ENCODE peak calls at places on chromosomes 4 and X, in six cellular contexts. One of them, this sample, is unnamed.

GRCh38 chr4:87304659-87305277 is 17.9 kb downstream of the HSD17B13 start:
- ATAC-seq in CD4-positive, alpha-beta T cell: no peak
- ATAC-seq in Right ventricle myocardium inferior: no peak
- ATAC-seq in right cardiac atrium: no peak
- ATAC-seq in natural killer cell: no peak
- ATAC-seq in stimulated activated naive CD8-positive, alpha-beta T cell treated with anti-CD3 and anti-CD28 coated beads, Interleukin-15, amount 100 ng/mL, for 72 hours: no peak
- ATAC-seq in this sample: no peak

GRCh38 chrX:116657071-116657470 is 194.3 kb upstream of the CT83 start:
- ATAC-seq in CD4-positive, alpha-beta T cell: no peak
- ATAC-seq in Right ventricle myocardium inferior: no peak
- ATAC-seq in right cardiac atrium: no peak
- ATAC-seq in natural killer cell: no peak
- ATAC-seq in stimulated activated naive CD8-positive, alpha-beta T cell treated with anti-CD3 and anti-CD28 coated beads, Interleukin-15, amount 100 ng/mL, for 72 hours: no peak
- ATAC-seq in this sample: no peak

GRCh38 chrX:28651186-28651585 is 63.9 kb downstream of the IL1RAPL1 start:
- ATAC-seq in CD4-positive, alpha-beta T cell: no peak
- ATAC-seq in Right ventricle myocardium inferior: no peak
- ATAC-seq in right cardiac atrium: no peak
- ATAC-seq in natural killer cell: no peak
- ATAC-seq in stimulated activated naive CD8-positive, alpha-beta T cell treated with anti-CD3 and anti-CD28 coated beads, Interleukin-15, amount 100 ng/mL, for 72 hours: no peak
- ATAC-seq in this sample: no peak

GRCh38 chr4:55365347-55365728 is 19.3 kb downstream of the SRD5A3 start:
- ATAC-seq in CD4-positive, alpha-beta T cell: no peak
- ATAC-seq in Right ventricle myocardium inferior: no peak
- ATAC-seq in right cardiac atrium: no peak
- ATAC-seq in natural killer cell: no peak
- ATAC-seq in stimulated activated naive CD8-positive, alpha-beta T cell treated with anti-CD3 and anti-CD28 coated beads, Interleukin-15, amount 100 ng/mL, for 72 hours: no peak
- ATAC-seq in this sample: no peak

GRCh38 chr4:148289740-148290139 is 152.5 kb downstream of the NR3C2 start:
- ATAC-seq in CD4-positive, alpha-beta T cell: no peak
- ATAC-seq in Right ventricle myocardium inferior: no peak
- ATAC-seq in right cardiac atrium: no peak
- ATAC-seq in natural killer cell: no peak
- ATAC-seq in stimulated activated naive CD8-positive, alpha-beta T cell treated with anti-CD3 and anti-CD28 coated beads, Interleukin-15, amount 100 ng/mL, for 72 hours: no peak
- ATAC-seq in this sample: no peak

GRCh38 chrX:2414384-2414783 is 86.4 kb downstream of the DHRSX start:
- ATAC-seq in CD4-positive, alpha-beta T cell: no peak
- ATAC-seq in Right ventricle myocardium inferior: no peak
- ATAC-seq in right cardiac atrium: no peak
- ATAC-seq in natural killer cell: no peak
- ATAC-seq in stimulated activated naive CD8-positive, alpha-beta T cell treated with anti-CD3 and anti-CD28 coated beads, Interleukin-15, amount 100 ng/mL, for 72 hours: no peak
- ATAC-seq in this sample: no peak

GRCh38 chrX:39814391-39814790 is 283.4 kb downstream of the BCOR start:
- ATAC-seq in CD4-positive, alpha-beta T cell: peak
- ATAC-seq in Right ventricle myocardium inferior: peak
- ATAC-seq in right cardiac atrium: no peak
- ATAC-seq in natural killer cell: peak
- ATAC-seq in stimulated activated naive CD8-positive, alpha-beta T cell treated with anti-CD3 and anti-CD28 coated beads, Interleukin-15, amount 100 ng/mL, for 72 hours: no peak
- ATAC-seq in this sample: no peak

GRCh38 chr4:89049853-89050252 is 7.1 kb downstream of the FAM13A start:
- ATAC-seq in CD4-positive, alpha-beta T cell: no peak
- ATAC-seq in Right ventricle myocardium inferior: no peak
- ATAC-seq in right cardiac atrium: no peak
- ATAC-seq in natural killer cell: no peak
- ATAC-seq in stimulated activated naive CD8-positive, alpha-beta T cell treated with anti-CD3 and anti-CD28 coated beads, Interleukin-15, amount 100 ng/mL, for 72 hours: no peak
- ATAC-seq in this sample: no peak

GRCh38 chr4:18342847-18343246 is 321.3 kb upstream of the LCORL start:
- ATAC-seq in CD4-positive, alpha-beta T cell: no peak
- ATAC-seq in Right ventricle myocardium inferior: no peak
- ATAC-seq in right cardiac atrium: no peak
- ATAC-seq in natural killer cell: no peak
- ATAC-seq in stimulated activated naive CD8-positive, alpha-beta T cell treated with anti-CD3 and anti-CD28 coated beads, Interleukin-15, amount 100 ng/mL, for 72 hours: no peak
- ATAC-seq in this sample: no peak

GRCh38 chrX:8034058-8034457 is 106.8 kb upstream of the PNPLA4 start:
- ATAC-seq in CD4-positive, alpha-beta T cell: no peak
- ATAC-seq in Right ventricle myocardium inferior: no peak
- ATAC-seq in right cardiac atrium: no peak
- ATAC-seq in natural killer cell: no peak
- ATAC-seq in stimulated activated naive CD8-positive, alpha-beta T cell treated with anti-CD3 and anti-CD28 coated beads, Interleukin-15, amount 100 ng/mL, for 72 hours: no peak
- ATAC-seq in this sample: no peak

GRCh38 chr4:35151816-35152572 is 1092.3 kb downstream of the ARAP2 start:
- ATAC-seq in CD4-positive, alpha-beta T cell: no peak
- ATAC-seq in Right ventricle myocardium inferior: no peak
- ATAC-seq in right cardiac atrium: no peak
- ATAC-seq in natural killer cell: no peak
- ATAC-seq in stimulated activated naive CD8-positive, alpha-beta T cell treated with anti-CD3 and anti-CD28 coated beads, Interleukin-15, amount 100 ng/mL, for 72 hours: no peak
- ATAC-seq in this sample: no peak

GRCh38 chr4:56181140-56181950 is 205.9 kb downstream of the AASDH start:
- ATAC-seq in CD4-positive, alpha-beta T cell: no peak
- ATAC-seq in Right ventricle myocardium inferior: no peak
- ATAC-seq in right cardiac atrium: no peak
- ATAC-seq in natural killer cell: no peak
- ATAC-seq in stimulated activated naive CD8-positive, alpha-beta T cell treated with anti-CD3 and anti-CD28 coated beads, Interleukin-15, amount 100 ng/mL, for 72 hours: peak
- ATAC-seq in this sample: no peak

GRCh38 chr4:15336410-15337184 is 91.2 kb upstream of the C1QTNF7 start:
- ATAC-seq in CD4-positive, alpha-beta T cell: no peak
- ATAC-seq in Right ventricle myocardium inferior: no peak
- ATAC-seq in right cardiac atrium: no peak
- ATAC-seq in natural killer cell: no peak
- ATAC-seq in stimulated activated naive CD8-positive, alpha-beta T cell treated with anti-CD3 and anti-CD28 coated beads, Interleukin-15, amount 100 ng/mL, for 72 hours: no peak
- ATAC-seq in this sample: peak

GRCh38 chr4:168200685-168201084 is 108.3 kb downstream of the ANXA10 start:
- ATAC-seq in CD4-positive, alpha-beta T cell: no peak
- ATAC-seq in Right ventricle myocardium inferior: no peak
- ATAC-seq in right cardiac atrium: no peak
- ATAC-seq in natural killer cell: peak
- ATAC-seq in stimulated activated naive CD8-positive, alpha-beta T cell treated with anti-CD3 and anti-CD28 coated beads, Interleukin-15, amount 100 ng/mL, for 72 hours: peak
- ATAC-seq in this sample: no peak

GRCh38 chr4:176830971-176831370 is 38.2 kb upstream of the VEGFC start:
- ATAC-seq in CD4-positive, alpha-beta T cell: no peak
- ATAC-seq in Right ventricle myocardium inferior: no peak
- ATAC-seq in right cardiac atrium: no peak
- ATAC-seq in natural killer cell: no peak
- ATAC-seq in stimulated activated naive CD8-positive, alpha-beta T cell treated with anti-CD3 and anti-CD28 coated beads, Interleukin-15, amount 100 ng/mL, for 72 hours: no peak
- ATAC-seq in this sample: no peak

GRCh38 chr4:76718806-76719205 is 179.1 kb downstream of the SOWAHB start:
- ATAC-seq in CD4-positive, alpha-beta T cell: no peak
- ATAC-seq in Right ventricle myocardium inferior: no peak
- ATAC-seq in right cardiac atrium: no peak
- ATAC-seq in natural killer cell: no peak
- ATAC-seq in stimulated activated naive CD8-positive, alpha-beta T cell treated with anti-CD3 and anti-CD28 coated beads, Interleukin-15, amount 100 ng/mL, for 72 hours: no peak
- ATAC-seq in this sample: no peak

GRCh38 chrX:152897216-152898144 is at the start of gene ZNF185:
- ATAC-seq in CD4-positive, alpha-beta T cell: no peak
- ATAC-seq in Right ventricle myocardium inferior: no peak
- ATAC-seq in right cardiac atrium: no peak
- ATAC-seq in natural killer cell: no peak
- ATAC-seq in stimulated activated naive CD8-positive, alpha-beta T cell treated with anti-CD3 and anti-CD28 coated beads, Interleukin-15, amount 100 ng/mL, for 72 hours: peak
- ATAC-seq in this sample: no peak

GRCh38 chrX:115894087-115894486 is 276.5 kb upstream of the AGTR2 start:
- ATAC-seq in CD4-positive, alpha-beta T cell: no peak
- ATAC-seq in Right ventricle myocardium inferior: no peak
- ATAC-seq in right cardiac atrium: no peak
- ATAC-seq in natural killer cell: no peak
- ATAC-seq in stimulated activated naive CD8-positive, alpha-beta T cell treated with anti-CD3 and anti-CD28 coated beads, Interleukin-15, amount 100 ng/mL, for 72 hours: no peak
- ATAC-seq in this sample: peak

This sample was measured in gastroesophageal sphincter.